ENCODE peak calls at places on chromosome 9, in ten cellular contexts. O is heart right ventricle, J is MCF 10A, I is foreskin fibroblast, K is astrocyte of the spinal cord, M is RWPE1, E is nephron progenitor cell, V is upper lobe of left lung, G is fibroblast of lung, U is lower leg skin. D is an unnamed sample.

GRCh38 chr9:94156549-94157407 is 72.5 kb downstream of the PTPDC1 start:
- DNase-seq in O (peak), J (peak), I (peak), K (peak), M (peak), E (no peak), V (peak), G (peak), U (peak), D (peak)

GRCh38 chr9:4081948-4082347 is 217.9 kb downstream of the GLIS3 start:
- DNase-seq in O (no peak), J (no peak), I (no peak), K (no peak), M (no peak), E (no peak), V (no peak), G (no peak), U (no peak), D (no peak)

GRCh38 chr9:134492281-134492691 is 149.3 kb upstream of the COL5A1 start:
- DNase-seq in O (peak), J (no peak), I (peak), K (peak), M (no peak), E (no peak), V (peak), G (peak), U (peak), D (peak)

GRCh38 chr9:90825586-90825985 is 24.0 kb downstream of the SYK start:
- DNase-seq in O (no peak), J (no peak), I (no peak), K (no peak), M (no peak), E (no peak), V (no peak), G (no peak), U (no peak), D (no peak)

GRCh38 chr9:79592736-79593493 is 21.1 kb downstream of the TLE4 start:
- DNase-seq in O (no peak), J (no peak), I (no peak), K (no peak), M (no peak), E (no peak), V (no peak), G (no peak), U (no peak), D (no peak)

GRCh38 chr9:33230756-33231691 is 8.9 kb upstream of the SPINK4 start:
- DNase-seq in O (no peak), J (peak), I (no peak), K (peak), M (peak), E (no peak), V (no peak), G (no peak), U (no peak), D (no peak)

GRCh38 chr9:124035001-124035650 is 23.6 kb downstream of the LHX2 start:
- DNase-seq in O (no peak), J (no peak), I (no peak), K (no peak), M (no peak), E (no peak), V (no peak), G (no peak), U (no peak), D (no peak)

GRCh38 chr9:134491436-134491835 is 150.2 kb upstream of the COL5A1 start:
- DNase-seq in O (no peak), J (no peak), I (no peak), K (no peak), M (no peak), E (no peak), V (no peak), G (no peak), U (no peak), D (no peak)

GRCh38 chr9:106994463-106994862 is 131.5 kb downstream of the ZNF462 start:
- DNase-seq in O (no peak), J (no peak), I (no peak), K (no peak), M (no peak), E (no peak), V (no peak), G (no peak), U (no peak), D (no peak)

GRCh38 chr9:133582501-133583045 is 26.6 kb downstream of the FAM163B start:
- DNase-seq in O (peak), J (no peak), I (no peak), K (no peak), M (no peak), E (no peak), V (no peak), G (no peak), U (no peak), D (no peak)

GRCh38 chr9:134602547-134603362 is 38.8 kb upstream of the COL5A1 start:
- DNase-seq in O (no peak), J (peak), I (peak), K (peak), M (peak), E (no peak), V (no peak), G (peak), U (peak), D (no peak)

GRCh38 chr9:133147412-133148271 is 16.1 kb downstream of the GBGT1 start:
- DNase-seq in O (peak), J (peak), I (no peak), K (peak), M (peak), E (peak), V (peak), G (peak), U (peak), D (peak)

GRCh38 chr9:94207781-94208180 is 51.3 kb upstream of the ZNF169 start:
- DNase-seq in O (no peak), J (no peak), I (no peak), K (no peak), M (no peak), E (no peak), V (no peak), G (no peak), U (no peak), D (no peak)

GRCh38 chr9:134488901-134489280 is 152.7 kb upstream of the COL5A1 start:
- DNase-seq in O (no peak), J (no peak), I (no peak), K (no peak), M (no peak), E (no peak), V (no peak), G (no peak), U (no peak), D (peak)

GRCh38 chr9:90808890-90809685 is 7.5 kb downstream of the SYK start:
- DNase-seq in O (no peak), J (no peak), I (no peak), K (no peak), M (no peak), E (no peak), V (peak), G (no peak), U (peak), D (no peak)

GRCh38 chr9:89039092-89039465 is 47.8 kb downstream of the S1PR3 start:
- DNase-seq in O (no peak), J (no peak), I (no peak), K (no peak), M (no peak), E (no peak), V (no peak), G (no peak), U (no peak), D (no peak)

GRCh38 chr9:93194584-93194983 is 10.6 kb downstream of the WNK2 start:
- DNase-seq in O (no peak), J (no peak), I (no peak), K (no peak), M (no peak), E (no peak), V (no peak), G (no peak), U (no peak), D (no peak)

GRCh38 chr9:14744768-14745167 is 22.2 kb upstream of the CER1 start:
- DNase-seq in O (no peak), J (no peak), I (no peak), K (no peak), M (no peak), E (no peak), V (no peak), G (no peak), U (no peak), D (no peak)

GRCh38 chr9:129944501-129945116 is 98.4 kb downstream of the FNBP1 start:
- DNase-seq in O (no peak), J (no peak), I (no peak), K (no peak), M (no peak), E (no peak), V (peak), G (no peak), U (no peak), D (no peak)

GRCh38 chr9:4689687-4690104 is 10.3 kb downstream of the CDC37L1 start:
- DNase-seq in O (no peak), J (no peak), I (no peak), K (no peak), M (no peak), E (no peak), V (no peak), G (no peak), U (no peak), D (no peak)

GRCh38 chr9:97632406-97632991 is 669 bp downstream of the TSTD2 start:
- DNase-seq in O (peak), J (no peak), I (peak), K (no peak), M (no peak), E (peak), V (peak), G (peak), U (no peak), D (peak)

GRCh38 chr9:14994738-14995137 is 84.5 kb upstream of the FREM1 start:
- DNase-seq in O (no peak), J (no peak), I (no peak), K (no peak), M (no peak), E (no peak), V (no peak), G (no peak), U (no peak), D (no peak)

GRCh38 chr9:87950765-87951488 is 23.4 kb downstream of the CDK20 start:
- DNase-seq in O (no peak), J (peak), I (peak), K (no peak), M (peak), E (no peak), V (no peak), G (peak), U (no peak), D (no peak)

GRCh38 chr9:38068616-38068865 is 486 bp downstream of the SHB start:
- DNase-seq in O (peak), J (peak), I (no peak), K (peak), M (no peak), E (peak), V (no peak), G (peak), U (no peak), D (peak)

GRCh38 chr9:131578778-131579504 is 33.6 kb downstream of the PRRT1B start:
- DNase-seq in O (no peak), J (no peak), I (no peak), K (no peak), M (no peak), E (no peak), V (no peak), G (no peak), U (no peak), D (no peak)

GRCh38 chr9:105708405-105708804 is 14.1 kb downstream of the TMEM38B start:
- DNase-seq in O (no peak), J (no peak), I (no peak), K (no peak), M (no peak), E (no peak), V (no peak), G (no peak), U (no peak), D (no peak)

GRCh38 chr9:111924281-111924680 is 27.7 kb downstream of the UGCG start:
- DNase-seq in O (no peak), J (no peak), I (no peak), K (no peak), M (no peak), E (no peak), V (no peak), G (no peak), U (no peak), D (no peak)

GRCh38 chr9:130297371-130297770 is 31.8 kb downstream of the HMCN2 start:
- DNase-seq in O (no peak), J (no peak), I (no peak), K (no peak), M (no peak), E (no peak), V (no peak), G (no peak), U (no peak), D (no peak)

GRCh38 chr9:33129886-33130284 is 37.3 kb downstream of the B4GALT1 start:
- DNase-seq in O (no peak), J (no peak), I (no peak), K (no peak), M (no peak), E (no peak), V (peak), G (no peak), U (no peak), D (no peak)

GRCh38 chr9:30609713-30610112 is 1774.7 kb upstream of the ACO1 start:
- DNase-seq in O (no peak), J (no peak), I (no peak), K (no peak), M (peak), E (no peak), V (no peak), G (no peak), U (no peak), D (no peak)

GRCh38 chr9:93010696-93011095 is 47.8 kb upstream of the SUSD3 start:
- DNase-seq in O (no peak), J (no peak), I (no peak), K (no peak), M (no peak), E (no peak), V (no peak), G (no peak), U (no peak), D (peak)

GRCh38 chr9:97176206-97176605 is 131.3 kb upstream of the CCDC180 start:
- DNase-seq in O (no peak), J (no peak), I (no peak), K (no peak), M (no peak), E (no peak), V (no peak), G (peak), U (no peak), D (no peak)

GRCh38 chr9:89359636-89360315 is 41.5 kb downstream of the SECISBP2 start:
- DNase-seq in O (no peak), J (no peak), I (peak), K (no peak), M (no peak), E (no peak), V (no peak), G (no peak), U (no peak), D (no peak)

GRCh38 chr9:117574099-117574498 is 130.1 kb upstream of the TLR4 start:
- DNase-seq in O (no peak), J (no peak), I (no peak), K (no peak), M (no peak), E (no peak), V (no peak), G (no peak), U (no peak), D (no peak)

GRCh38 chr9:74556685-74557084 is 59.5 kb downstream of the RORB start:
- DNase-seq in O (no peak), J (no peak), I (no peak), K (no peak), M (no peak), E (no peak), V (no peak), G (no peak), U (no peak), D (no peak)

GRCh38 chr9:77384406-77384805 is 207.1 kb downstream of the VPS13A start:
- DNase-seq in O (no peak), J (peak), I (no peak), K (peak), M (peak), E (no peak), V (no peak), G (peak), U (no peak), D (no peak)

GRCh38 chr9:79489241-79490000 is 82.3 kb upstream of the TLE4 start:
- DNase-seq in O (no peak), J (peak), I (peak), K (peak), M (peak), E (no peak), V (peak), G (peak), U (peak), D (peak)

DNA sequence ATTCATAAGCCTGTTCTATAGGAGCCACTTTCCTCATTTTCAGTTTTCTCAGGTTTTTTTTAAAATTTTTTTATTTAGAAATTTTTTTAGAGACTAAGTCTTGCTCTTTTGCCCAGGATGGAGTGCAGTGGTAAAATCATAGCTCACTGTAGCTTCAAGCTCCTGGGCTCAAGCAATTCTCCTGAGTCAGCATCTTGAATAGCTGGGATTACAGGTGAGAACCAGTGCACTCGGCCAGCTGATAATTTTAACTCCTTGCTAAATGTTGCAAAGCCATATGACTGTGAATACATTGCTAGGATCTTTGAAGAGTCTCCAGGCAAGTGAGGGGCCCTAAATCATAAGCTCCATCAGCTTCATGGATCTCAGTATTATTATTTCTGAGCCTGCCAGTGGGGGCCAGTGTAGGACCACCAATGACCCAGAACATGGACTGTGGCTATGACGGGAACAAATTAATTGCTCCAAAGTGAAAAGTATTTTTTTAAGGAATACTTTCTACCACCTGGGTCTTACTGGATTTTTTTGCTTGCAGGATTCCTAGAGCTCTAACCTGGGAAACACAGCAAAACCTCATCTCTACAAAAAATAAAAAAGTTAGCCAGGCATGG is 5.7 kb upstream of the GAPVD1 start:
- DNase-seq in O (no peak), J (peak), I (no peak), K (no peak), M (no peak), E (no peak), V (no peak), G (peak), U (no peak), D (no peak)
- TF ChIP-seq CTCF in O (no peak), J (peak), I (peak), K (peak), M (peak), E (no peak), V (no peak), G (peak), U (no peak), D (no peak)

GRCh38 chr9:128150594-128151342 is 1.5 kb downstream of the LCN2 start:
- DNase-seq in O (no peak), J (no peak), I (no peak), K (no peak), M (no peak), E (peak), V (peak), G (no peak), U (no peak), D (no peak)
- TF ChIP-seq CTCF in O (no peak), J (peak), I (no peak), K (peak), M (no peak), E (peak), V (no peak), G (no peak), U (no peak), D (no peak)

GRCh38 chr9:20988061-20988460 is 43.4 kb downstream of the HACD4 start:
- DNase-seq in O (no peak), J (no peak), I (no peak), K (no peak), M (no peak), E (no peak), V (no peak), G (no peak), U (no peak), D (no peak)
- TF ChIP-seq CTCF in O (no peak), J (no peak), I (no peak), K (no peak), M (no peak), E (no peak), V (no peak), G (no peak), U (no peak), D (no peak)

DNA sequence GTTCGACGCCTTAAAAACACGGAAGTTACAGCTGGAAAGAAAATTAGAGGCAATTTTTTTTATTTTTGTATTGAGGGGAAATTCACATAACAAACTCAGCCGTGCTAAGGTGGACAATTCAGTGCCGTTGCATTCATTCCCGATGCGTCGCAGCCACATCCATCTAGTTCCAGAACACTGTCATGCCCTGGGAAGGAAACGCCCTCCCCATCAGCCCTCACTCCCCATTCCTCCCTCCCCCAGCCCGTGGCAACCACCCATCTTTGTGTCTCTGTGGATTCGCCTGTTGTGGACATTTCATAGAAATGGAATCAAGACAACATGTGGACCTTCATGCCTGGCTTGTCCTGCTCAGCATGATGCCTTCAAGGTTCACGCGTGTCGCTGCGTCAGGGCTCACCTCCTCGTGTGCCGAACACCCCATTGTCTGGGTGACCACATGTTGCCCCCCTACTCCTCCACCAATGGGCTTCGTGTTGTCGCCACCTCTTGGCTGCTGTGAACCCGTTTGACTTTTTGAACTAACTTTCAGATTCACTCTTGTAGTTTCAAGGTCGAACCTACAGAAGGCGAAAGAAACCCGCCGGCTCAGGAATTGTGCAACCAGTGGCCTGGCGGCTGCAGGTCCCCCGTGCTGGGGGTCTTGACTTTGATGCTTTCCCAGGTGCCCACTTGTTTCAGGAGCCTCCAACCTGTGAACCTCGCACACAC is 17.4 kb upstream of the CAMSAP1 start:
- DNase-seq in O (no peak), J (no peak), I (no peak), K (no peak), M (no peak), E (no peak), V (no peak), G (no peak), U (no peak), D (no peak)
- TF ChIP-seq CTCF in O (no peak), J (no peak), I (no peak), K (no peak), M (no peak), E (no peak), V (no peak), G (no peak), U (no peak), D (no peak)

D was measured in dorsolateral prefrontal cortex.